ENCODE peak calls at places on chromosomes 16 and 17, in four cellular contexts. J is HCT116, F is PC-3, V is MM.1S. C is an unnamed sample.
A peak's percentile ranks its signal among the peaks of the same experiment; 100 is the strongest.

GRCh38 chr16:28264656-28265055 is 27.7 kb upstream of the SBK1 start:
- DNase-seq in J (no peak), F (no peak), V (no peak), C (no peak)

GRCh38 chr17:15169676-15170075 is 95.5 kb downstream of the PMP22 start:
- DNase-seq in J (no peak), F (peak; percentile 34), V (no peak), C (no peak)

GRCh38 chr16:8634991-8635736 is 13.7 kb downstream of the METTL22 start:
- DNase-seq in J (no peak), F (peak; percentile 22), V (no peak), C (peak; percentile 87)

GRCh38 chr17:83175551-83176271 is 96.3 kb downstream of the METRNL start:
- DNase-seq in J (no peak), F (no peak), V (no peak), C (no peak)

GRCh38 chr16:86723699-86724098 is 145.3 kb downstream of the FOXL1 start:
- DNase-seq in J (peak; percentile 21), F (no peak), V (no peak), C (no peak)

GRCh38 chr16:54934536-54935410 is 4.1 kb downstream of the IRX5 start:
- DNase-seq in J (no peak), F (no peak), V (no peak), C (peak; percentile 91)

GRCh38 chr17:48427598-48427997 is 2.4 kb downstream of the SKAP1 start:
- DNase-seq in J (no peak), F (peak; percentile 22), V (peak; percentile 41), C (no peak)

GRCh38 chr17:30559656-30560055 is 82.4 kb downstream of the GOSR1 start:
- DNase-seq in J (no peak), F (no peak), V (no peak), C (no peak)

GRCh38 chr16:50422926-50423325 is 54.1 kb upstream of the BRD7 start:
- DNase-seq in J (no peak), F (no peak), V (no peak), C (no peak)

GRCh38 chr16:80507538-80507937 is 33.3 kb upstream of the DYNLRB2 start:
- DNase-seq in J (no peak), F (no peak), V (no peak), C (no peak)

GRCh38 chr17:27496005-27496404 is 39.8 kb downstream of the KSR1 start:
- DNase-seq in J (no peak), F (no peak), V (no peak), C (no peak)

GRCh38 chr16:17885659-17886200 is 415.0 kb upstream of the XYLT1 start:
- DNase-seq in J (no peak), F (no peak), V (peak; percentile 79), C (no peak)

GRCh38 chr16:19393226-19394074 is 24.2 kb upstream of the TMC5 start:
- DNase-seq in J (peak; percentile 89), F (peak; percentile 85), V (no peak), C (no peak)

GRCh38 chr17:19513897-19514488 is 19.7 kb upstream of the SLC47A1 start:
- DNase-seq in J (peak; percentile 75), F (peak; percentile 84), V (peak; percentile 78), C (peak; percentile 80)

GRCh38 chr16:59573528-59574271 is 839.6 kb upstream of the GOT2 start:
- DNase-seq in J (no peak), F (peak; percentile 68), V (no peak), C (peak; percentile 76)

GRCh38 chr16:25007284-25007984 is 7.7 kb downstream of the ARHGAP17 start:
- DNase-seq in J (no peak), F (no peak), V (no peak), C (peak; percentile 87)

GRCh38 chr17:12078791-12079190 is 58.1 kb downstream of the MAP2K4 start:
- DNase-seq in J (no peak), F (peak; percentile 28), V (no peak), C (no peak)

GRCh38 chr17:58245428-58246103 is 7.2 kb downstream of the LPO start:
- DNase-seq in J (no peak), F (peak; percentile 21), V (no peak), C (no peak)

GRCh38 chr17:61397086-61397842 is 2.4 kb upstream of the TBX2 start:
- DNase-seq in J (no peak), F (no peak), V (no peak), C (peak; percentile 96)

GRCh38 chr17:49527927-49528651 is 33.0 kb downstream of the NGFR start:
- DNase-seq in J (no peak), F (no peak), V (no peak), C (peak; percentile 45)

GRCh38 chr16:49876716-49877129 is 20.8 kb upstream of the ZNF423 start:
- DNase-seq in J (no peak), F (peak; percentile 28), V (peak; percentile 42), C (peak; percentile 98)

GRCh38 chr17:49861150-49861884 is 13.4 kb upstream of the TAC4 start:
- DNase-seq in J (no peak), F (peak; percentile 70), V (peak; percentile 30), C (peak; percentile 94)

GRCh38 chr17:19398301-19399181 is 11.6 kb upstream of the MFAP4 start:
- DNase-seq in J (no peak), F (peak; percentile 79), V (no peak), C (peak; percentile 43)

GRCh38 chr17:55386931-55387330 is 34.7 kb downstream of the MMD start:
- DNase-seq in J (no peak), F (no peak), V (no peak), C (no peak)

GRCh38 chr16:4324871-4325740 is 9.2 kb downstream of the GLIS2 start:
- DNase-seq in J (no peak), F (no peak), V (no peak), C (peak; percentile 73)

GRCh38 chr17:4743898-4744297 is 4.2 kb upstream of the CXCL16 start:
- DNase-seq in J (no peak), F (no peak), V (no peak), C (no peak)

GRCh38 chr17:49987290-49987585 is 7.8 kb downstream of the DLX3 start:
- DNase-seq in J (no peak), F (no peak), V (no peak), C (peak; percentile 76)

GRCh38 chr16:79170565-79171242 is 429.8 kb downstream of the MAF start:
- DNase-seq in J (no peak), F (no peak), V (no peak), C (no peak)

GRCh38 chr17:6231465-6231864 is 161.3 kb downstream of the WSCD1 start:
- DNase-seq in J (no peak), F (no peak), V (no peak), C (no peak)

GRCh38 chr17:3590768-3591167 is 18.4 kb downstream of the TRPV1 start:
- DNase-seq in J (no peak), F (no peak), V (no peak), C (no peak)

GRCh38 chr16:22813223-22813945 is 578 bp upstream of the HS3ST2 start:
- DNase-seq in J (no peak), F (peak; percentile 6), V (no peak), C (peak; percentile 93)

GRCh38 chr17:17827826-17828621 is 8.8 kb downstream of the SREBF1 start:
- DNase-seq in J (no peak), F (no peak), V (no peak), C (no peak)

GRCh38 chr16:68901910-68902309 is 58.6 kb downstream of the TANGO6 start:
- DNase-seq in J (no peak), F (peak; percentile 42), V (no peak), C (peak; percentile 72)

GRCh38 chr16:74811911-74812310 is 37.3 kb upstream of the FA2H start:
- DNase-seq in J (no peak), F (no peak), V (no peak), C (no peak)

GRCh38 chr16:74817851-74818250 is 43.2 kb upstream of the FA2H start:
- DNase-seq in J (no peak), F (no peak), V (no peak), C (no peak)

DNA sequence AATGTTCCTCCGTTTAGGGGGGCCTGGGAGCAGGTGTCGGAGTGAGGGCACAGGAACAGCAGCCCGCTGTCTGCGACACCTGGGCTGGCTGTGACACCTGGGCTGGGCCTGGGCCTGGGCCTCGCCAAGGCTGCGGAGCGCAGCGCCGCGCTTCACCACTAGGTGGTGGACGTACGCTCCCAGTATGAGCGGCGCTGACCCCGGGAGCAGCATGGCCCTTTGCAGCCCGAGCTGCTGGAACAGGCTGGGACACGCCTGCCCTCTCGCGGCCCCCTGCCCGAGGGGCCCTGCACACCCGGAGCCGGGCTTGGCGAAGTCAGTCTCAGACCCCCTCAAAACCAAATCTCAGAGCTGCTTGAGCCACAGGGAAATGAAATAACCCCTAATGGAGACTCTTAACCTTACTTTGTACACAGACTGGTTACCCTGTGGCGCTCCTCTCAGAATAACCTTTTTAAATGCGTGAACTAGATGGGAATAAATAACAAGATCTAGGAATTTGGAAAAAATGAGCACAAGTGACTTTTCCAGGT is 38.6 kb upstream of the FA2H start:
- DNase-seq in J (peak; percentile 76), F (peak; percentile 81), V (peak; percentile 64), C (peak; percentile 95)
- H2AFZ ChIP-seq in J (peak overlapping the region; percentile 100), F (peak overlapping the region; percentile 91), V (peak overlapping the region; percentile 48), C (peak overlapping the region; percentile 79)

DNA sequence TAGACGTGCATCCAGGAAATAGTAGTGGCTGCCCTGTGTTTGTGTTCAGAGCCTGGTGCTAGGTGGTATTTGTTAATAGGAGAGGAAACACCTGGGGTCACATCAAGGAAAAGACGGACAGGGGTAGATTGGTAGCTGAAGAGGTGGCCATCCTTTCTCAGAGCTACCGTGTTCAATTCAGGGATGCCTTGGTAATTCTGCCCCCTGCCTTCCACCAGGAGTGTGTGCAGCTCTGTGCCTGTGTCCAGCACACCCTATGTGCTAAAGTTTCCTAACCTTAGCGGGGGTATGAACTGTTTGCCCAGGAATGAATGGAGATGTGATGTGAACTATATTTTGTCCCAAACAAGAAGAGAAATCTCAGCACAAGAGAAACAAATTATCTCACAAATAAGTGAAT is 174.1 kb upstream of the MPHOSPH6 start:
- DNase-seq in J (no peak), F (peak; percentile 10), V (no peak), C (no peak)
- TF ChIP-seq CTCF in J (peak; percentile 55), F (peak; percentile 42), V (no peak), C (peak; percentile 17)

GRCh38 chr17:80477647-80478478 is 1.5 kb upstream of the NPTX1 start:
- DNase-seq in J (no peak), F (no peak), V (no peak), C (peak; percentile 98)

GRCh38 chr17:80480248-80480647 is 3.8 kb upstream of the NPTX1 start:
- DNase-seq in J (no peak), F (no peak), V (no peak), C (no peak)

GRCh38 chr17:80478487-80479245 is 2.3 kb upstream of the NPTX1 start:
- DNase-seq in J (no peak), F (no peak), V (no peak), C (no peak)

GRCh38 chr17:80476877-80477646 is 655 bp upstream of the NPTX1 start:
- DNase-seq in J (no peak), F (no peak), V (no peak), C (no peak)

DNA sequence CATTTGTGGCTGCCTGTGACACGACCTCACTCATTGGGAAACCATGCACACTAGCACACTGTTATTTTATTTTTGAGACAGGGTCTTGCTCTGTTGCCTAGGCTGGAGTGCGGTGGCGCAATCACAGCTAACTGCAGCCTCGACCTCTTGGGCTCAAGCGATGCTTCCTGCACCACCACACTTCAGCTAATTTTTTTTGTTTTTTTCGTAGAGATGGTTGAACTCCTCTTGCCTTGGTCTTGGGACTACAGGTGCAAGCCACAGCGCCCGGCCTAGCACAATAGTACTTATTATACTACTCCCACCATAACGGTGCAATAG is 2.8 kb upstream of the NPTX1 start:
- DNase-seq in J (no peak), F (no peak), V (no peak), C (no peak)
- H2AFZ ChIP-seq in J (no peak overlapping the region), F (no peak overlapping the region), V (no peak overlapping the region), C (no peak overlapping the region)

GRCh38 chr17:62720126-62720850 is 87.8 kb downstream of the MARCHF10 start:
- DNase-seq in J (no peak), F (peak; percentile 64), V (no peak), C (no peak)
- TF ChIP-seq CTCF in J (peak; percentile 75), F (peak; percentile 70), V (peak; percentile 7), C (peak; percentile 31)

GRCh38 chr16:63628812-63629211 is 1493.1 kb downstream of the CDH11 start:
- DNase-seq in J (no peak), F (no peak), V (peak; percentile 76), C (no peak)
- H2AFZ ChIP-seq in J (no peak overlapping the region), F (no peak overlapping the region), V (peak overlapping the region; percentile 15), C (no peak overlapping the region)